ENCODE peak calls at places on chromosomes 2 and 18, in seven cellular contexts. V is SK-N-SH, W is endothelial cell of umbilical vein, S is Karpas-422, H is heart left ventricle, E is BE2C, O is astrocyte of the spinal cord. Q is an unnamed sample.

GRCh38 chr2:68031546-68032160 is 31.2 kb downstream of the C1D start:
- DNase-seq in V (peak), W (peak), S (peak), H (no peak), E (no peak), O (peak), Q (peak)

GRCh38 chr2:236162031-236162803 is 6.0 kb downstream of the GBX2 start:
- DNase-seq in V (no peak), W (no peak), S (no peak), H (no peak), E (no peak), O (no peak), Q (no peak)

GRCh38 chr2:125667630-125668029 is 988.3 kb upstream of the GYPC start:
- DNase-seq in V (no peak), W (no peak), S (no peak), H (no peak), E (no peak), O (no peak), Q (no peak)

GRCh38 chr2:85011747-85012146 is 40.8 kb downstream of the KCMF1 start:
- DNase-seq in V (peak), W (no peak), S (no peak), H (no peak), E (no peak), O (no peak), Q (no peak)

GRCh38 chr2:29304399-29304798 is 189.2 kb downstream of the CLIP4 start:
- DNase-seq in V (no peak), W (no peak), S (no peak), H (no peak), E (peak), O (no peak), Q (no peak)

GRCh38 chr2:290090-290722 is 2.3 kb upstream of the ALKAL2 start:
- DNase-seq in V (peak), W (peak), S (no peak), H (peak), E (peak), O (peak), Q (peak)

GRCh38 chr18:6836331-6836730 is 106.8 kb downstream of the ARHGAP28 start:
- DNase-seq in V (no peak), W (no peak), S (no peak), H (no peak), E (no peak), O (no peak), Q (no peak)

GRCh38 chr18:79965119-79965902 is 868 bp downstream of the HSBP1L1 start:
- DNase-seq in V (peak), W (peak), S (peak), H (no peak), E (peak), O (peak), Q (peak)

GRCh38 chr18:55322176-55322735 is 265.7 kb downstream of the TCF4 start:
- DNase-seq in V (peak), W (peak), S (peak), H (peak), E (peak), O (peak), Q (peak)

GRCh38 chr2:231667096-231667427 is 41.3 kb upstream of the PTMA start:
- DNase-seq in V (no peak), W (no peak), S (no peak), H (no peak), E (no peak), O (no peak), Q (no peak)

GRCh38 chr2:75415141-75415540 is 145.6 kb downstream of the EVA1A start:
- DNase-seq in V (no peak), W (no peak), S (no peak), H (no peak), E (no peak), O (no peak), Q (no peak)
- H3K4me3 ChIP-seq in V (no peak), W (no peak), S (peak), H (no peak), E (no peak), O (no peak), Q (no peak)

GRCh38 chr2:189248116-189248515 is 68.6 kb upstream of the COL5A2 start:
- DNase-seq in V (no peak), W (no peak), S (no peak), H (no peak), E (no peak), O (no peak), Q (no peak)
- H3K4me3 ChIP-seq in V (no peak), W (no peak), S (no peak), H (no peak), E (no peak), O (no peak), Q (no peak)

GRCh38 chr18:3653859-3654441 is 204.0 kb downstream of the TGIF1 start:
- DNase-seq in V (peak), W (no peak), S (no peak), H (no peak), E (no peak), O (no peak), Q (no peak)
- H3K4me3 ChIP-seq in V (no peak), W (no peak), S (no peak), H (no peak), E (no peak), O (no peak), Q (no peak)

DNA sequence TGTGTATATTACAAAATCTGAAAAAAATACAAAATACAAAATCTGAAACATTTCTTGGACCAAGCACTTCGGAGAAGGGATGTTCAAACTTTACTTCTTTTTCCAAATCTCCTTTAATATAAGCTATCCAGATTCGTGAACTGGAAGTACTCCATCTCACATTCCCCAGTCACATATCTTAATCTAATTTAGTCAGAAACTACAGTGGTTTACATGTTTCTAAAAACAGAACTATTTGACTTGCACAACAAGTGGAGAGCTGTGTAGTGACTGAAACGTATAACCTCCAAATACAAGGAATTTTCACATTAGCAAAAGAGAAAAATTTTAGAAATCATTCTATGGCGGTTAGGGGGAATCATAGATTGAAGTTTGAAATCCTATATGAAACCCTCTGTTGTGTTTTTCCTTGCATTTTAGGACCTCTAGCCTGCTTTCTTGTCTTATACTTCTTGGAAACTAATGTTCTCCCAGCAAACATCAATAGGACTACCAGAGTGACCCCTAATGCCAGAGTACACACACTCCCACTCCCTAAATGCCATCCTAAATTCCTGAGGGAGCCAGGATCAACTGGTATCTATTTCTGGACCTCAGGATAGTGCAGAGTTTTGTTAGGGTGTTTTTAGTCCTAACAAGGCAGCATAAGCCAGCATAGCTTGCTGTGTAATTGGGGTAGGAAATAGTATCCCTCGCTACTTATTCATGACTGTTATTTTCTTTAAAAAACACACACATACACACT is 30.2 kb upstream of the ROCK1 start:
- DNase-seq in V (no peak), W (no peak), S (no peak), H (no peak), E (no peak), O (no peak), Q (no peak)
- H3K4me3 ChIP-seq in V (no peak), W (no peak), S (no peak), H (no peak), E (no peak), O (no peak), Q (no peak)

GRCh38 chr2:60883896-60884295 is 2.5 kb downstream of the REL start:
- DNase-seq in V (no peak), W (peak), S (peak), H (no peak), E (no peak), O (no peak), Q (no peak)

GRCh38 chr2:60888853-60889252 is 7.5 kb downstream of the REL start:
- DNase-seq in V (no peak), W (no peak), S (no peak), H (no peak), E (no peak), O (no peak), Q (no peak)

GRCh38 chr2:60885683-60886082 is 4.3 kb downstream of the REL start:
- DNase-seq in V (no peak), W (peak), S (peak), H (no peak), E (no peak), O (no peak), Q (no peak)

GRCh38 chr2:60884795-60885194 is 3.4 kb downstream of the REL start:
- DNase-seq in V (no peak), W (peak), S (peak), H (no peak), E (no peak), O (no peak), Q (no peak)

GRCh38 chr2:60886962-60887361 is 5.6 kb downstream of the REL start:
- DNase-seq in V (no peak), W (peak), S (no peak), H (no peak), E (no peak), O (no peak), Q (no peak)
- H3K4me3 ChIP-seq in V (no peak), W (no peak), S (no peak), H (no peak), E (no peak), O (no peak), Q (no peak)

DNA sequence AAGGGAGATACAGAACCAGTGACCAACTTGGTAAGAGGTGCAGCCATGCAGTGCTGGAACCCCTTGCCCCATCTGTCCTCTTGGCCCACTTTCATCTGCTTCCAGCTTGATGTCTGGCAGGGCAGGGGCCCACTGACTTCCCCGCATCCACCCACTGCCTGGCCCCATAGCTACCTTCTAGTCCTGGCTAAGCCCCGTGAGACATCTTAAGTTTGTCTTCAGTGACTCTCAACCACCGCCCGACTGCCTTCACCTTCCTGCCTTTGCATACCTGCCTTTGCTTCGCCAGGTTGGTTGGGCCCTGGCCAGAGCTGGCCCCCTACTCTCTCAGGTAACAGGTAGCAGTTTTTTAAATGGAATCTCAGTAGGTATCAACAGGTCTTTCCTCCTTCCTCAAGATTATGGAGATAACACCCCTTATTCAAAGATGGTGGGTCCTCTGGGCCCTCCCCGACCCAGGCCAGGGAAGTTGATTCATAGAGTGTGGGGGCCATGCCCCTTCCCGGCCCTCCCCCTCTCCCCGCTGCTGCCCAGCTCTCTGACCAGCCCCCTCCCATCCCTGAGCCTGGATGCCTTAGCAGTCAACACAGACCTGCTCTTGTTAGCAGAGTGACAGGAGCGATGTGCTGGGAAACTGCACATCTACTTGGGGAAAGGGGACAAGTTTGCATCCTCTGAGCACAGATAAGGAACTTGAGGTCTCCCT is 2.8 kb downstream of the ARID5A start:
- DNase-seq in V (no peak), W (no peak), S (no peak), H (no peak), E (no peak), O (no peak), Q (no peak)
- H3K4me3 ChIP-seq in V (no peak), W (no peak), S (no peak), H (no peak), E (no peak), O (no peak), Q (peak)

DNA sequence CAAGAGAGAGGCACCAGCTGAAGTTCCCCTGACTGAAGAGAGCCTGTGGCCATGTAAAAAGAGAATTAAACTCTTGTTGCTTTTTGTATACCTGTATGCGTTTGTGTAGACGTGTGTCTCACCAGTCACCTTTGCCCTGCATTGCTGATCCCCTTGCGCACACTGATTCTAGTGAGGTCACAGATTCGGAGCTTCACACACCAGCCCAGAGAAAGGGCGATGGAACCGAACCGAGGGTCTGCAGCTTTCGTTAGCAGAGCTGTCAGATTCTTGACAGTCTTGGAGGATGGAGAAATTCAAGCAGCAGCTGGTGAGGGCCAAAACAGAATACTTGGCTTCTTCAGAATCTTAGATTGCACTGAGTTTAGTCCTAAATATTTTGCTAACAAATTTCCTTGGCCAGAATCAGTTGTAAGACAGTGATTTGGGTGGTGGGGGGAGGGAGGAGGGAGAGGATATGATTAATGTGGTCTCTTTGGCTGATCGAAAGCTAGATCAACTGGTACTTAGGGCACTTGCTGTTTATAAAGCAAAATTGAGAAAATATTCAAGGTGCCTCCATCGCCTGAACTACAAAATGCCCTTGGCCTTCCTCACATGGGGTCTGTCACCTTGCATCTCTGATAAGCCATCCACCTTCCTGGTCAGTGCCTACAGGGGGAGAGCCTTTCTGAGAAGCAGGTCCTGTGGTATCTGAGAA is 123.4 kb downstream of the CABLES1 start:
- DNase-seq in V (no peak), W (peak), S (no peak), H (no peak), E (no peak), O (no peak), Q (no peak)
- H3K4me3 ChIP-seq in V (no peak), W (no peak), S (no peak), H (no peak), E (no peak), O (no peak), Q (no peak)

GRCh38 chr2:45654250-45654649 is 2.8 kb downstream of the PRKCE start:
- DNase-seq in V (no peak), W (no peak), S (no peak), H (no peak), E (no peak), O (no peak), Q (no peak)

GRCh38 chr2:45653584-45653983 is 2.1 kb downstream of the PRKCE start:
- DNase-seq in V (no peak), W (no peak), S (peak), H (no peak), E (no peak), O (peak), Q (no peak)

GRCh38 chr2:45651415-45652089 is at the start of gene PRKCE:
- DNase-seq in V (peak), W (peak), S (peak), H (peak), E (peak), O (peak), Q (no peak)

GRCh38 chr2:45652090-45653050 is 895 bp downstream of the PRKCE start:
- DNase-seq in V (peak), W (peak), S (peak), H (peak), E (peak), O (peak), Q (no peak)

DNA sequence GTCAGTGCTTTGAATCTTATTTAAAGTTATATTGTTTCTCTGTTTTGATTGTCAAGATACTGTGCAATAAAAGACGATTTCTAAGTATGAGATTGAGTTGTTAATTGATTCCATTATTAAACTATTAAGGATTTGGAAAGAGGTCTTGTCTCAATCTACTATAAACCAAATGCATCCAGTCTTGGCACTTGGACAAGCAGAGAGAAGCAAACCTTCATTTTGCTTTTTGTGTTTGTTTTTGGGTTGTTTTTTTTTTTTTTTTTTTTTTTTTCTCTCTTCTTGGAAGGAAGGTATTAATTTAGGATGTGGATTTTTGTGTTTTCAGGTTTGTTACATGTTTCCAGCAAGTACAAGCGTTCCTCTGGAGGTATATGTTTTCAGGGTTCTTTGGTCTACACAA is 1.6 kb downstream of the PRKCE start:
- DNase-seq in V (no peak), W (no peak), S (peak), H (no peak), E (no peak), O (no peak), Q (no peak)
- H3K4me3 ChIP-seq in V (peak), W (no peak), S (peak), H (no peak), E (peak), O (peak), Q (peak)

DNA sequence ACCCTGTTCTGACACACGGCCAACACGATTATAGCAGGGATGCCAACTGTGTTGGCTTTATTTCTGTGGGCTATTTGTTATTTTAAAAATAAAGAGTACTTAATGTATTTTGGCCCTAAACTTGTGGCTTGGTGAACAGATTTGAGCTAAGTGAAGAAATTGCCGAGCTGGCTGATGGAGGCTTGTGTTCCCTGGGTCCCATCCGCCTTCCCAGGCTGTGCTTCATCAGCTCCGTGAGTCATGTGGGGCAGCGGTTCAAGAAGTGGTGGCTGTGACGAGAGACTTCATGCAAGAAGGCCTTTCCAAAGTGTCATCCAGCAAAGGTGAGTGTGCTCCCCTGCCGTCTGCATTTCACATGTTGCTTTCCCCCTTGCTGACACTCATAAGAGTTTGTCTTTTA is 73.6 kb upstream of the NCK2 start:
- DNase-seq in V (no peak), W (no peak), S (no peak), H (peak), E (no peak), O (peak), Q (no peak)
- H3K4me3 ChIP-seq in V (no peak), W (no peak), S (no peak), H (no peak), E (no peak), O (no peak), Q (no peak)

DNA sequence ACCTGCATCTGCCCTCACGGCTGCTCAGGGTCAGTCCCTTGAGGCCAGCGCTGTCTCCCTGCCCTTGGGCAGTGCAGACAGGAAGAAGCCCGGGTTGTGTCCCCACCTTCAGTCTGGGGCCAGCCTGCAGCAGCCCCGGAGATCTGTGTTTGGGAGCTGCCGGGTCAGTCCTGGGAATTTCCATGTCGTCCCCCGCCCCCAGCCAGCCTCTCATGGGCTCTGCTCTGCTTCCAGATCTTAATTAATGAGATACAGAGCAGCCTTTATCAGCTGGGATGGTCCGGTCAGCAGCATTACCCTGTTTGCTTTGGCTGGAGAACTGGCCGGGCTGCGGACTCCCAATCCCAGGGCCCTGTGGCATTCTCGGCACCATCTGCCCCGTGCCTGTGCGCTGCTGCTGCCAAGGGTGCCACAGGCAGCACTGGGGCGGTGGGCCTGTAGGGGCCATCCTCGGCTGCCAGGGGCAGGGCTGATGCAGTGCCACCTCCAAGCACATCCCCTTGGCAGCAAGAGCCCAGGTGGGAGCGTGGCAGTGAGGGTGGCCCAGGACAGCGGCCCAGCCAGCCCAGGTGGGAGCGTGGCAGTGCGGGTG is 2.4 kb downstream of the BOK start:
- DNase-seq in V (peak), W (peak), S (no peak), H (no peak), E (peak), O (no peak), Q (no peak)
- H3K4me3 ChIP-seq in V (no peak), W (no peak), S (no peak), H (no peak), E (peak), O (no peak), Q (peak)